ENCODE peak calls at places on chromosomes 4 and X, in nine cellular contexts. S is neuronal stem cell; N is uterus; K is sigmoid colon; Z is CD8-positive, alpha-beta memory T cell; C is mesenchymal stem cell; R is esophagus squamous epithelium; B is Peyer's patch; I is HCT116. W is an unnamed sample.

GRCh38 chrX:9876205-9876604 is 90.0 kb downstream of the SHROOM2 start:
- DNase-seq in S (no peak), N (no peak), K (no peak), Z (no peak), C (no peak), R (no peak), B (no peak), I (no peak), W (no peak)

GRCh38 chrX:17613979-17614572 is 123.2 kb upstream of the SCML1 start:
- DNase-seq in S (no peak), N (no peak), K (no peak), Z (no peak), C (no peak), R (no peak), B (no peak), I (no peak), W (no peak)

GRCh38 chrX:20455001-20455400 is 188.3 kb upstream of the RPS6KA3 start:
- DNase-seq in S (no peak), N (no peak), K (no peak), Z (no peak), C (no peak), R (no peak), B (no peak), I (no peak), W (no peak)

GRCh38 chr4:103074598-103075434 is 1.7 kb downstream of the SLC9B2 start:
- DNase-seq in S (no peak), N (no peak), K (no peak), Z (no peak), C (peak; percentile 56), R (no peak), B (no peak), I (no peak), W (no peak)

GRCh38 chr4:124631760-124632159 is 80.8 kb downstream of the ANKRD50 start:
- DNase-seq in S (no peak), N (no peak), K (no peak), Z (no peak), C (peak; percentile 95), R (no peak), B (no peak), I (peak; percentile 96), W (peak; percentile 15)

GRCh38 chrX:87517571-87518141 is at the start of gene KLHL4:
- DNase-seq in S (peak; percentile 51), N (peak; percentile 18), K (no peak), Z (no peak), C (peak; percentile 82), R (no peak), B (no peak), I (no peak), W (no peak)

GRCh38 chrX:101417981-101418841 is 10.2 kb downstream of the HNRNPH2 start:
- DNase-seq in S (peak; percentile 59), N (peak; percentile 51), K (peak; percentile 79), Z (peak; percentile 29), C (peak; percentile 55), R (no peak), B (peak; percentile 77), I (no peak), W (peak; percentile 62)

GRCh38 chrX:74529311-74529710 is 85.1 kb downstream of the RLIM start:
- DNase-seq in S (no peak), N (no peak), K (no peak), Z (no peak), C (no peak), R (no peak), B (no peak), I (no peak), W (no peak)

GRCh38 chrX:23292979-23293651 is 41.5 kb upstream of the PTCHD1 start:
- DNase-seq in S (no peak), N (no peak), K (peak; percentile 64), Z (no peak), C (no peak), R (no peak), B (no peak), I (no peak), W (peak; percentile 46)

GRCh38 chr4:142043509-142043908 is 407.1 kb downstream of the IL15 start:
- DNase-seq in S (no peak), N (no peak), K (no peak), Z (no peak), C (peak; percentile 19), R (no peak), B (no peak), I (no peak), W (no peak)

GRCh38 chrX:11908371-11908770 is 150.3 kb downstream of the MSL3 start:
- DNase-seq in S (no peak), N (no peak), K (no peak), Z (no peak), C (no peak), R (no peak), B (no peak), I (no peak), W (no peak)

DNA sequence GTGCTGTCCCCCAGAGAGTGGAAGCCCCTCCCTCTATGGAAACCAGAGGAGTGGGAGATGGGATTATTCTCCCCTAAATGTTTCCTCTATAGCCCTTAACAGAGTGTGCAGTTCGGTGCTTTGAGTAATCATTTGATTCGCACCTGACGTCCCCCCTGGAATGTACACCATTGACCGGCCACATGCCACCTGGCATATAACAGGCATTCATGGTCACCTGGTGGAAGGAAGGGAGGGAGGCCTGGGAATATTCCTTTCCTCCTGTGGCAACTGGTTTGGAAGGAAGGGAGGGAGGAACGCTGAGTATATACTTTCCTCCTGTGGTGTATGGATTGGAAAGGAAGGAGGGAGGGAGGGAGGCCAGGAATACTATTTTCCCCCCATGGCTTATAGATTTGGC is 77.2 kb downstream of the CRMP1 start:
- DNase-seq in S (no peak), N (no peak), K (no peak), Z (no peak), C (no peak), R (no peak), B (peak; percentile 13), I (no peak), W (no peak)
- H3K36me3 ChIP-seq in S (peaks cover 92% of the 10 kb centered on the region), N (no peaks in the 10 kb centered on the region), K (peaks cover 16% of the 10 kb centered on the region), Z (no peaks in the 10 kb centered on the region), C (peaks cover 99% of the 10 kb centered on the region), R (no peaks in the 10 kb centered on the region), B (no peaks in the 10 kb centered on the region), I (no peaks in the 10 kb centered on the region), W (no peaks in the 10 kb centered on the region)

GRCh38 chr4:125703443-125703842 is 388.7 kb downstream of the FAT4 start:
- DNase-seq in S (no peak), N (no peak), K (no peak), Z (no peak), C (peak; percentile 47), R (no peak), B (no peak), I (no peak), W (no peak)

GRCh38 chr4:125702406-125702805 is 387.7 kb downstream of the FAT4 start:
- DNase-seq in S (no peak), N (no peak), K (no peak), Z (no peak), C (no peak), R (no peak), B (no peak), I (no peak), W (no peak)

GRCh38 chr4:125707397-125707796 is 392.6 kb downstream of the FAT4 start:
- DNase-seq in S (no peak), N (no peak), K (no peak), Z (no peak), C (no peak), R (no peak), B (no peak), I (no peak), W (no peak)

GRCh38 chr4:125705681-125706080 is 390.9 kb downstream of the FAT4 start:
- DNase-seq in S (no peak), N (no peak), K (no peak), Z (no peak), C (no peak), R (no peak), B (no peak), I (no peak), W (no peak)

GRCh38 chr4:125704726-125705125 is 390.0 kb downstream of the FAT4 start:
- DNase-seq in S (no peak), N (no peak), K (no peak), Z (no peak), C (no peak), R (no peak), B (no peak), I (no peak), W (no peak)
- H3K9me3 ChIP-seq in S (no peaks in the 10 kb centered on the region), N (no peaks in the 10 kb centered on the region), K (no peaks in the 10 kb centered on the region), Z (no peaks in the 10 kb centered on the region), C (no peaks in the 10 kb centered on the region), R (no peaks in the 10 kb centered on the region), B (no peaks in the 10 kb centered on the region), I (no peaks in the 10 kb centered on the region), W (no peaks in the 10 kb centered on the region)

GRCh38 chr4:137614491-137614890 is 82.2 kb upstream of the PCDH18 start:
- DNase-seq in S (no peak), N (no peak), K (no peak), Z (no peak), C (peak; percentile 40), R (no peak), B (no peak), I (no peak), W (no peak)

GRCh38 chr4:137611998-137612700 is 79.9 kb upstream of the PCDH18 start:
- DNase-seq in S (no peak), N (no peak), K (no peak), Z (no peak), C (no peak), R (no peak), B (no peak), I (no peak), W (no peak)

GRCh38 chr4:137610960-137611359 is 78.7 kb upstream of the PCDH18 start:
- DNase-seq in S (no peak), N (no peak), K (no peak), Z (no peak), C (peak; percentile 41), R (no peak), B (no peak), I (no peak), W (no peak)

GRCh38 chr4:137608085-137608484 is 75.8 kb upstream of the PCDH18 start:
- DNase-seq in S (no peak), N (no peak), K (peak; percentile 70), Z (no peak), C (peak; percentile 32), R (no peak), B (no peak), I (no peak), W (no peak)

DNA sequence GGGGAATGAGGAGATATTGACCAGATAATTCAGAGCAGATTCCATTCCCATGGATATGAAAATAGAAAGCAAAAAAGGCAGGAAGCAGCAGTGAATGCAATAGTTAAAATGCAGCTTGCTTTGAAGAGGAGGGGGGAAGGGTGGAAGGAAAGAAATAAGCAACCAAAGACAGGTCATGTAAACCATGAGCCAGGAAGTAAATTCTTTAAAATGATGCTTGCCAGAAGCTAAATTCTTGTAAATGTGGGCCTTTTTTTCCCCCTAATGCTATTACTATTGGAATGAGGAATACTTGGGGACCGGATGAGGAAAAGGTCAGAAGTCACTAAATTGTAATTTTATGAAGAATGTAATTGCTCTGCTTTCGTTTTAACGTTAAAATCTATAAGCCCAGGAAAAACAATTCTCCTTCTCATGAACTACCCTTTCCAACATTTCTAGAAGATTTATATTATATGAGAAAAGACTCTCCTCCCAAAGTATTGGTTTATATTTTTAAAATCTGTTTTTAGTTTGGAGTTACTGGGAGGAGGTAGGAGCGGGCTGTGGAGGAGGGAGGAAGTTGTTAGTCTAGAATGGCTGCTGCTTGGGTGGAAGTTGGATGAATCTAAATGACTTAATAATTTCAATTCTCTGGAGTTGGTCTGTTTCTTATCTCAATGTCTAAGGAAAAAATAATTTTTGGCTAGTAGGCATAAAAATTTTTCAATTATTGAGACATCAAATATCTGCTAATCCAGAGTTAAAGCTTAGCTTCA is 77.6 kb upstream of the PCDH18 start:
- DNase-seq in S (no peak), N (no peak), K (no peak), Z (no peak), C (peak; percentile 88), R (no peak), B (no peak), I (no peak), W (no peak)
- H3K27ac ChIP-seq in S (no peak overlapping the region), N (peak overlapping the region; percentile 59), K (peak overlapping the region; percentile 71), Z (no peak overlapping the region), C (no peak overlapping the region), R (peak overlapping the region; percentile 22), B (no peak overlapping the region), I (no peak overlapping the region), W (peak overlapping the region; percentile 41)

GRCh38 chr4:168264903-168265302 is 53.6 kb downstream of the DDX60 start:
- DNase-seq in S (no peak), N (no peak), K (no peak), Z (no peak), C (no peak), R (no peak), B (no peak), I (no peak), W (no peak)
- H3K36me3 ChIP-seq in S (peaks cover 6% of the 10 kb centered on the region), N (no peaks in the 10 kb centered on the region), K (no peaks in the 10 kb centered on the region), Z (peaks cover 18% of the 10 kb centered on the region), C (peaks cover 84% of the 10 kb centered on the region), R (no peaks in the 10 kb centered on the region), B (no peaks in the 10 kb centered on the region), I (no peaks in the 10 kb centered on the region), W (no peaks in the 10 kb centered on the region)

W was measured in psoas muscle.